ENCODE peak calls at places on chromosomes 13 and 19, in six cellular contexts. One of them, this sample, is unnamed.

GRCh38 chr13:31485183-31485582 is 254.1 kb upstream of the RXFP2 start:
- DNase-seq in psoas muscle: no peak
- DNase-seq in type B pancreatic cell: no peak
- DNase-seq in GM20000: no peak
- DNase-seq in adrenal gland: no peak
- DNase-seq in RWPE1: no peak
- DNase-seq in this sample: no peak

GRCh38 chr19:18046066-18046718 is 38.2 kb downstream of the ARRDC2 start:
- DNase-seq in psoas muscle: peak
- DNase-seq in RWPE1: peak
- DNase-seq in adrenal gland: peak
- DNase-seq in GM20000: no peak
- DNase-seq in type B pancreatic cell: no peak
- DNase-seq in this sample: no peak

GRCh38 chr13:37869756-37870488 is at the start of gene TRPC4:
- DNase-seq in GM20000: no peak
- DNase-seq in adrenal gland: peak
- DNase-seq in type B pancreatic cell: peak
- DNase-seq in RWPE1: peak
- DNase-seq in psoas muscle: peak
- DNase-seq in this sample: peak

GRCh38 chr13:35840991-35841604 is 290.1 kb downstream of the DCLK1 start:
- DNase-seq in RWPE1: no peak
- DNase-seq in type B pancreatic cell: no peak
- DNase-seq in psoas muscle: no peak
- DNase-seq in adrenal gland: no peak
- DNase-seq in GM20000: no peak
- DNase-seq in this sample: no peak

GRCh38 chr13:60170414-60170813 is 6.7 kb upstream of the DIAPH3 start:
- DNase-seq in type B pancreatic cell: no peak
- DNase-seq in GM20000: no peak
- DNase-seq in RWPE1: no peak
- DNase-seq in psoas muscle: no peak
- DNase-seq in adrenal gland: no peak
- DNase-seq in this sample: no peak

GRCh38 chr19:10565028-10565566 is 713 bp downstream of the KRI1 start:
- DNase-seq in RWPE1: peak
- DNase-seq in psoas muscle: peak
- DNase-seq in GM20000: peak
- DNase-seq in type B pancreatic cell: no peak
- DNase-seq in adrenal gland: peak
- DNase-seq in this sample: no peak

GRCh38 chr13:64718116-64718515 is 2512.0 kb downstream of the PCDH9 start:
- DNase-seq in adrenal gland: no peak
- DNase-seq in RWPE1: no peak
- DNase-seq in GM20000: no peak
- DNase-seq in type B pancreatic cell: no peak
- DNase-seq in psoas muscle: no peak
- DNase-seq in this sample: no peak

GRCh38 chr19:16327911-16328823 is 3.5 kb downstream of the KLF2 start:
- DNase-seq in psoas muscle: peak
- DNase-seq in GM20000: peak
- DNase-seq in type B pancreatic cell: no peak
- DNase-seq in adrenal gland: peak
- DNase-seq in RWPE1: peak
- DNase-seq in this sample: peak

GRCh38 chr19:19067276-19068072 is 3.7 kb downstream of the SLC25A42 start:
- DNase-seq in adrenal gland: no peak
- DNase-seq in GM20000: no peak
- DNase-seq in type B pancreatic cell: no peak
- DNase-seq in psoas muscle: peak
- DNase-seq in RWPE1: no peak
- DNase-seq in this sample: no peak

GRCh38 chr13:21361706-21362105 is 97.4 kb downstream of the ZDHHC20 start:
- DNase-seq in RWPE1: no peak
- DNase-seq in type B pancreatic cell: no peak
- DNase-seq in psoas muscle: no peak
- DNase-seq in GM20000: no peak
- DNase-seq in adrenal gland: no peak
- DNase-seq in this sample: no peak

GRCh38 chr13:50916701-50917184 is 7.2 kb downstream of the RNASEH2B start:
- DNase-seq in psoas muscle: no peak
- DNase-seq in type B pancreatic cell: no peak
- DNase-seq in RWPE1: no peak
- DNase-seq in adrenal gland: no peak
- DNase-seq in GM20000: peak
- DNase-seq in this sample: no peak

GRCh38 chr13:97977376-97977705 is 23.9 kb downstream of the IPO5 start:
- DNase-seq in RWPE1: no peak
- DNase-seq in psoas muscle: no peak
- DNase-seq in adrenal gland: no peak
- DNase-seq in type B pancreatic cell: no peak
- DNase-seq in GM20000: no peak
- DNase-seq in this sample: no peak

GRCh38 chr13:51330741-51331140 is 8.8 kb upstream of the SERPINE3 start:
- DNase-seq in psoas muscle: no peak
- DNase-seq in RWPE1: no peak
- DNase-seq in adrenal gland: no peak
- DNase-seq in GM20000: peak
- DNase-seq in type B pancreatic cell: no peak
- DNase-seq in this sample: no peak

GRCh38 chr13:101018720-101019119 is 344.1 kb upstream of the TMTC4 start:
- DNase-seq in psoas muscle: no peak
- DNase-seq in adrenal gland: no peak
- DNase-seq in type B pancreatic cell: no peak
- DNase-seq in GM20000: no peak
- DNase-seq in RWPE1: peak
- DNase-seq in this sample: peak

GRCh38 chr13:53743906-53744305 is 715.3 kb downstream of the OLFM4 start:
- DNase-seq in adrenal gland: no peak
- DNase-seq in type B pancreatic cell: no peak
- DNase-seq in RWPE1: no peak
- DNase-seq in GM20000: no peak
- DNase-seq in psoas muscle: no peak
- DNase-seq in this sample: no peak

GRCh38 chr13:82076421-82076820 is 1735.5 kb upstream of the SPRY2 start:
- DNase-seq in psoas muscle: no peak
- DNase-seq in RWPE1: no peak
- DNase-seq in type B pancreatic cell: no peak
- DNase-seq in GM20000: no peak
- DNase-seq in adrenal gland: no peak
- DNase-seq in this sample: no peak

GRCh38 chr13:52091473-52091872 is 37.4 kb downstream of the NEK5 start:
- DNase-seq in adrenal gland: no peak
- DNase-seq in GM20000: no peak
- DNase-seq in type B pancreatic cell: no peak
- DNase-seq in RWPE1: no peak
- DNase-seq in psoas muscle: no peak
- DNase-seq in this sample: no peak

GRCh38 chr13:65710514-65710913 is 1519.6 kb downstream of the PCDH9 start:
- DNase-seq in type B pancreatic cell: no peak
- DNase-seq in adrenal gland: no peak
- DNase-seq in psoas muscle: no peak
- DNase-seq in GM20000: no peak
- DNase-seq in RWPE1: no peak
- DNase-seq in this sample: no peak

DNA sequence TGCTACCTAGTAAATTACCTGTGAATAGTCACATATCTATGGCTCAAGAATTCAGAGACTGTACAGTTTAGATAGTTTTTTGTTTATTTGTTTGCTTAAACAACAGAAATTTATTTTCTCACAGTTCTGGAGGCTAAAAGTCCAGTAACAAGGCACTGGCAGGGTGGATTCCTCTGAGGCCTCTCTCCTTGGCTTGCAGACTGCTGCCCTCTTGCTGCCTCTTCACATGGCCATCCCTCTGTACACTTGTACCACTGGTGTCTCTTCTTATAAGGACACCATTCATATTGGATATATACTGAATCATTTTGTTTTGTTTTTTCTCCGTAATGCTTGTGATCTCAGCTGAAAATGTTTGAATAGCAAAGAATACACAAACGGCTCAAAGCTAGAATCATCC is 56.4 kb upstream of the MIR17HG start:
- DNase-seq in psoas muscle: no peak
- DNase-seq in RWPE1: no peak
- DNase-seq in adrenal gland: no peak
- DNase-seq in type B pancreatic cell: no peak
- DNase-seq in GM20000: no peak
- DNase-seq in this sample: no peak
- TF ChIP-seq CTCF in psoas muscle: no peak
- TF ChIP-seq CTCF in RWPE1: no peak
- TF ChIP-seq CTCF in adrenal gland: no peak
- TF ChIP-seq CTCF in type B pancreatic cell: no peak
- TF ChIP-seq CTCF in GM20000: no peak
- TF ChIP-seq CTCF in this sample: no peak

DNA sequence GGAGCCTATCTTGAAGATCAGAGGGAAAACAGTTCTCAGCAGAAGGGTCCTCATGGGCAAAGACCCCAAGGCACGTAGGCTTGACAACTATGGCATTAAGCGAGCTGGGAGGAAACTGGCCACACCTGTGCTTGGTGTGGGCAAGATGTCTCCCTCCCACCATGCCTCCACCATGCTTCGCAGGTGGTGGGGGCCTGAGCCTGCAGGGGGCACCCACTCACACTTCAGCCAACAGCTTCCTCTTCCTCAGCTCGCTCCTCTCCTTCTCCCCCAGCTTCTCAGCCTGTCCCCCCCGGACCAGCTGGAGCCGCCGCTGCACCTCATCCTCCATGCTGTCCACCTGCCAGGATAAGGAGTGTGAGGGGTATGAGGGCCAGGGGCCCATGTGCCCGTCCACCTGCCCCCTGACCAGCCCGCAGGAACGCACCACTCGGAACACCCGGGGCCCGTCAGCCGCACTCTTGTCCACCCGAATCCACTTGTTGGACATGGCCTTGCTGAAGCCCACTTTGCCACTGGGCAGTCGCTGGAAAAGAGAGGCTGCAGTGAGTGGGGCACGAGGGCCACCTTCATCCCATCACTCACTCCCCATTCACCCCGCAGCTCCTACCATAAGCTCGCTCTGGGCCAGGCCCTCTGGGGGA is 3.4 kb downstream of the FARSA start:
- DNase-seq in GM20000: no peak
- DNase-seq in RWPE1: no peak
- DNase-seq in psoas muscle: no peak
- DNase-seq in adrenal gland: no peak
- DNase-seq in type B pancreatic cell: no peak
- DNase-seq in this sample: no peak
- TF ChIP-seq CTCF in GM20000: no peak
- TF ChIP-seq CTCF in RWPE1: no peak
- TF ChIP-seq CTCF in psoas muscle: no peak
- TF ChIP-seq CTCF in adrenal gland: no peak
- TF ChIP-seq CTCF in type B pancreatic cell: no peak
- TF ChIP-seq CTCF in this sample: no peak

DNA sequence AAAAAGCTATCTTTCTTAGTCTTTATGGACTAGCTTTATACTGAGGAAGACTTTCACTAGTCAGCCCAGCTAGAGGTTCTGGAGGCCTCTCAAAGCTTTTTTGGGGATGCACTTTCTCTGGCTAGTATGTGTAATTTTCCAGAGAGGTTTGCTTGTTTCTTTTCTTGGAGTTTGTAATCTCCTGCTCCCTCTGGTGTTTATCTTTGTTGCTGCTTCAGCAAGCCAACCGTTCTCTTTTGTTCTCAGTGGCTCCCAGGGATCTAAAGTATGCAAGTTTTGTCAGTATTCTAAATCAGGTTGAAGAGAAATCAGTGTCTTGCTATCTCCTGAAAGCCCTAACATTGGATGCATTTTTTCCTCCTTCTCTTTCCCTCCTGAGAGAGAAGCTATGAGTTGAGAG is 121.1 kb upstream of the MYO16 start:
- DNase-seq in adrenal gland: no peak
- DNase-seq in type B pancreatic cell: no peak
- DNase-seq in RWPE1: peak
- DNase-seq in psoas muscle: no peak
- DNase-seq in GM20000: no peak
- DNase-seq in this sample: no peak
- TF ChIP-seq CTCF in adrenal gland: peak
- TF ChIP-seq CTCF in type B pancreatic cell: peak
- TF ChIP-seq CTCF in RWPE1: peak
- TF ChIP-seq CTCF in psoas muscle: peak
- TF ChIP-seq CTCF in GM20000: peak
- TF ChIP-seq CTCF in this sample: peak

GRCh38 chr19:50668416-50669318 is 19.4 kb downstream of the C19orf81 start:
- DNase-seq in type B pancreatic cell: no peak
- DNase-seq in GM20000: no peak
- DNase-seq in RWPE1: no peak
- DNase-seq in psoas muscle: no peak
- DNase-seq in adrenal gland: no peak
- DNase-seq in this sample: no peak

GRCh38 chr19:50667759-50668231 is 18.6 kb downstream of the C19orf81 start:
- DNase-seq in psoas muscle: no peak
- DNase-seq in adrenal gland: no peak
- DNase-seq in GM20000: no peak
- DNase-seq in type B pancreatic cell: no peak
- DNase-seq in RWPE1: no peak
- DNase-seq in this sample: no peak

GRCh38 chr19:50670102-50670380 is 20.8 kb downstream of the C19orf81 start:
- DNase-seq in adrenal gland: no peak
- DNase-seq in type B pancreatic cell: no peak
- DNase-seq in GM20000: no peak
- DNase-seq in RWPE1: no peak
- DNase-seq in psoas muscle: no peak
- DNase-seq in this sample: no peak

GRCh38 chr19:50667177-50667758 is 18.0 kb downstream of the C19orf81 start:
- DNase-seq in psoas muscle: no peak
- DNase-seq in RWPE1: no peak
- DNase-seq in adrenal gland: no peak
- DNase-seq in type B pancreatic cell: no peak
- DNase-seq in GM20000: no peak
- DNase-seq in this sample: no peak

DNA sequence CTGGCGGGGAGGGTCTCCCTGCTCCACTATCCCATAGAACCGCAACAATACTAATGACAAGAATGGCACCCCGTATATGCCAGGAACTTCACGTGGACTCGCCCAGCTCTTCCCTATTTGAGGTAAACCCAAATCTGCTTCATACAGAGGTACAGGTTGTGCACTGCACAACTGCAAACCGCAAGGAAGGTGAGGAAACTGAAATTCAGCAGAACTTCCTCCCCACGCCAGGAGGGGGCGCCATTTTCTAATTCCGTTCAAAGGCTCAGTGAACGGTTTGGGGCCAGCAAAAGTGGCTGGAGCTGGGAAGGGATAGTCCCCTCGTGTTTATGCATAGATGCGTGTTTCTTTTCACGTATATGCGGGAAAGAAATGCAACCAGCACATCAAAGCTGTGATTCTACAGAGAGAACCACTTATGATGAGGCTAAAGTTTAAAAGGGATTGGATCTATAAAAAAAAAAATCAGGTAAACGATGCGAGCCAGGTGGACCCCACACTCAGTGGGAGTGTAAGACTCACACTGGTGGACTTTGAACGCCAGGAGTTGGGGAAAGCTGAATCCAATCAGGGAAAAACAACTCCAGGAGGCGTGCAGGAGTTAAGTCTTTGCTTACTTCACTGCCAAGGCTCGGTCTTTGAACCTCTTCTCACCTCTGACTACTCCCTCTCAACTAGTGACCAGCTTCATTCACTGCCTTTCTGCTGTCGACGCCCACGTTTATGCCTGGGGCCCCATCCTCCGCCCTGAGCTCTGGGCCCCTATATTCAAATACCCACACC is 20.3 kb downstream of the C19orf81 start:
- DNase-seq in type B pancreatic cell: no peak
- DNase-seq in RWPE1: peak
- DNase-seq in psoas muscle: no peak
- DNase-seq in GM20000: peak
- DNase-seq in adrenal gland: peak
- DNase-seq in this sample: no peak
- TF ChIP-seq CTCF in type B pancreatic cell: peak
- TF ChIP-seq CTCF in RWPE1: peak
- TF ChIP-seq CTCF in psoas muscle: peak
- TF ChIP-seq CTCF in GM20000: peak
- TF ChIP-seq CTCF in adrenal gland: peak
- TF ChIP-seq CTCF in this sample: peak

GRCh38 chr13:112587359-112587766 is 590 bp downstream of the TUBGCP3 start:
- DNase-seq in GM20000: peak
- DNase-seq in psoas muscle: peak
- DNase-seq in type B pancreatic cell: peak
- DNase-seq in adrenal gland: peak
- DNase-seq in RWPE1: peak
- DNase-seq in this sample: peak
- TF ChIP-seq CTCF in GM20000: peak
- TF ChIP-seq CTCF in psoas muscle: no peak
- TF ChIP-seq CTCF in type B pancreatic cell: no peak
- TF ChIP-seq CTCF in adrenal gland: no peak
- TF ChIP-seq CTCF in RWPE1: no peak
- TF ChIP-seq CTCF in this sample: peak